ENCODE peak calls at places on chromosomes 16 and 17, in nine cellular contexts. S is T1000; A is brain pericyte; V is hepatic stellate cell; Y is frontal cortex; Q is Caki2; E is anterior cingulate cortex; I is naive thymus-derived CD4-positive, alpha-beta T cell; B is kidney epithelial cell. K is an unnamed sample.

GRCh38 chr16:54193656-54194007 is 93.0 kb downstream of the IRX3 start:
- DNase-seq in Y (no peak), A (peak), I (peak), V (peak), Q (peak), E (peak), B (no peak), S (no peak), K (peak)

GRCh38 chr17:2964831-2965230 is 98.6 kb downstream of the OR1D5 start:
- DNase-seq in E (no peak), V (no peak), A (no peak), Q (no peak), B (no peak), I (no peak), S (no peak), Y (no peak), K (no peak)

GRCh38 chr16:12613131-12613991 is 190.3 kb downstream of the CPPED1 start:
- DNase-seq in A (no peak), E (no peak), I (peak), Q (peak), S (peak), B (peak), V (no peak), Y (no peak), K (no peak)

GRCh38 chr16:11824362-11824761 is 27.0 kb downstream of the RSL1D1 start:
- DNase-seq in S (no peak), I (no peak), E (no peak), B (no peak), V (peak), Y (no peak), A (no peak), Q (no peak), K (no peak)

GRCh38 chr17:39461911-39462641 is 790 bp downstream of the CDK12 start:
- DNase-seq in E (peak), V (peak), A (no peak), I (no peak), S (peak), Q (peak), B (no peak), Y (peak), K (peak)

GRCh38 chr17:43845772-43846171 is 1.2 kb upstream of the CD300LG start:
- DNase-seq in A (no peak), V (no peak), B (peak), I (no peak), Y (no peak), Q (no peak), S (no peak), E (no peak), K (no peak)

GRCh38 chr17:47729486-47729885 is 3.5 kb upstream of the TBX21 start:
- DNase-seq in Q (no peak), A (no peak), S (no peak), I (no peak), B (no peak), V (no peak), Y (no peak), E (no peak), K (no peak)

GRCh38 chr16:87145181-87146176 is 171.7 kb downstream of the C16orf95 start:
- DNase-seq in S (peak), B (no peak), Q (no peak), A (no peak), V (peak), E (no peak), I (no peak), Y (no peak), K (peak)

GRCh38 chr16:8677481-8677880 is 3.1 kb downstream of the ABAT start:
- DNase-seq in S (no peak), A (no peak), V (no peak), I (no peak), Y (no peak), Q (no peak), B (no peak), E (no peak), K (no peak)

GRCh38 chr17:43942286-43942685 is at the start of gene PPY:
- DNase-seq in B (no peak), E (no peak), S (no peak), I (no peak), Q (no peak), V (no peak), Y (no peak), A (no peak), K (no peak)

GRCh38 chr16:13680021-13680672 is 239.8 kb upstream of the ERCC4 start:
- DNase-seq in E (no peak), I (no peak), A (no peak), S (no peak), Y (no peak), V (no peak), Q (peak), B (no peak), K (no peak)

GRCh38 chr17:70552230-70552981 is 383.1 kb downstream of the KCNJ2 start:
- DNase-seq in E (no peak), I (no peak), B (no peak), V (peak), Q (peak), S (peak), Y (peak), A (no peak), K (peak)

GRCh38 chr17:76196675-76197074 is 43.6 kb downstream of the RNF157 start:
- DNase-seq in A (no peak), V (no peak), Y (no peak), B (no peak), I (no peak), Q (no peak), S (no peak), E (no peak), K (no peak)

GRCh38 chr17:73667184-73667959 is 23.1 kb upstream of the SDK2 start:
- DNase-seq in Y (no peak), I (peak), B (no peak), A (no peak), V (no peak), Q (no peak), E (no peak), S (no peak), K (no peak)

GRCh38 chr16:48955791-48956190 is 325.8 kb downstream of the CBLN1 start:
- DNase-seq in I (no peak), A (no peak), V (no peak), S (no peak), Q (no peak), Y (no peak), B (no peak), E (no peak), K (no peak)

GRCh38 chr17:77885678-77886386 is 72.7 kb upstream of the TNRC6C start:
- DNase-seq in A (no peak), V (no peak), Q (no peak), B (no peak), E (no peak), S (no peak), Y (no peak), I (no peak), K (no peak)

GRCh38 chr17:33267279-33267790 is 25.8 kb downstream of the ASIC2 start:
- DNase-seq in B (peak), I (no peak), E (no peak), Y (no peak), S (no peak), A (no peak), V (peak), Q (peak), K (peak)